ENCODE peak calls at places on chromosomes 2 and 18, in ten cellular contexts. A is IMR-90, R is HFF-Myc, U is cardiac muscle cell, V is left lung, Y is body of pancreas, M is upper lobe of right lung, X is HL-60, K is fibroblast of lung, B is GM12865. S is an unnamed sample.

GRCh38 chr2:19086351-19086750 is 272.1 kb downstream of the OSR1 start:
- DNase-seq in A (no peak), R (no peak), U (no peak), V (no peak), Y (no peak), M (no peak), X (no peak), K (no peak), B (no peak), S (no peak)

GRCh38 chr2:34578641-34579040 is 979.5 kb upstream of the FAM98A start:
- DNase-seq in A (no peak), R (no peak), U (no peak), V (no peak), Y (no peak), M (no peak), X (no peak), K (no peak), B (no peak), S (no peak)

GRCh38 chr2:239886781-239887180 is 138.4 kb downstream of the NDUFA10 start:
- DNase-seq in A (no peak), R (no peak), U (no peak), V (no peak), Y (no peak), M (no peak), X (no peak), K (no peak), B (no peak), S (no peak)

GRCh38 chr2:172204762-172205161 is 102.1 kb upstream of the DLX2 start:
- DNase-seq in A (no peak), R (no peak), U (no peak), V (no peak), Y (no peak), M (no peak), X (no peak), K (no peak), B (no peak), S (no peak)

GRCh38 chr2:54318810-54319209 is 62.8 kb upstream of the TSPYL6 start:
- DNase-seq in A (no peak), R (no peak), U (no peak), V (no peak), Y (no peak), M (no peak), X (no peak), K (no peak), B (no peak), S (no peak)

GRCh38 chr2:84631047-84631446 is 114.7 kb downstream of the DNAH6 start:
- DNase-seq in A (peak; percentile 53), R (peak; percentile 15), U (peak; percentile 59), V (no peak), Y (no peak), M (no peak), X (no peak), K (peak; percentile 63), B (peak; percentile 17), S (no peak)

GRCh38 chr2:45869165-45869501 is 217.7 kb downstream of the PRKCE start:
- DNase-seq in A (peak; percentile 74), R (no peak), U (peak; percentile 27), V (no peak), Y (no peak), M (no peak), X (no peak), K (no peak), B (no peak), S (no peak)

GRCh38 chr2:113762377-113763118 is 6.1 kb upstream of the SLC35F5 start:
- DNase-seq in A (peak; percentile 80), R (no peak), U (peak; percentile 79), V (no peak), Y (no peak), M (no peak), X (no peak), K (peak; percentile 79), B (no peak), S (no peak)

GRCh38 chr18:8708670-8709069 is 3.3 kb downstream of the MTCL1 start:
- DNase-seq in A (no peak), R (no peak), U (no peak), V (no peak), Y (no peak), M (no peak), X (no peak), K (no peak), B (no peak), S (no peak)

GRCh38 chr2:170975943-170976270 is 46.9 kb downstream of the GORASP2 start:
- DNase-seq in A (no peak), R (no peak), U (no peak), V (no peak), Y (no peak), M (no peak), X (no peak), K (no peak), B (no peak), S (no peak)

GRCh38 chr2:72925328-72925943 is 8.1 kb downstream of the EMX1 start:
- DNase-seq in A (no peak), R (no peak), U (no peak), V (no peak), Y (no peak), M (no peak), X (no peak), K (no peak), B (no peak), S (no peak)
- H3K4me3 ChIP-seq in A (no peak overlapping the region), R (no peak overlapping the region), U (no peak overlapping the region), V (no peak overlapping the region), Y (no peak overlapping the region), M (no peak overlapping the region), X (no peak overlapping the region), K (no peak overlapping the region), B (no peak overlapping the region), S (no peak overlapping the region)

DNA sequence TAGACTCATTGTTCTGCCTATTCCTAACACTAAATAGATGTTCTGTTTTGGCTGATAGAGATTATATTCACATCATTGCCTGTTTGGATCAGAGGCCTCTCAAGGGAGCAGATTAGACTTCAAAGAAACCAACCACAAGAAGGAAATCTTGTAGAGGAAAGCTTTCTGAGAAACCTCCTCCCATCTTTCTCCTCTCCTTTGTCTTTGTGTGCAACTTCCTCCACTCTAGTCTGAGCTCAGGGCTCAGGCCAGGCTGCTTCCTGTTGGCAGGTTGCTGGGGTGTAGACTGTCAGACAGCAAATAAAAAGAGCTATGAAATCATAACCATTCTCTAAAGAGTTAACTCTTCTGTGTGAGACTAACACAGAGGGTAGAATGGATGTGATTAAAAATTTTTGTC is 113.0 kb downstream of the TGFA start:
- DNase-seq in A (no peak), R (no peak), U (no peak), V (no peak), Y (no peak), M (no peak), X (no peak), K (no peak), B (no peak), S (no peak)
- H3K4me3 ChIP-seq in A (no peak overlapping the region), R (no peak overlapping the region), U (no peak overlapping the region), V (no peak overlapping the region), Y (no peak overlapping the region), M (no peak overlapping the region), X (no peak overlapping the region), K (no peak overlapping the region), B (no peak overlapping the region), S (no peak overlapping the region)

DNA sequence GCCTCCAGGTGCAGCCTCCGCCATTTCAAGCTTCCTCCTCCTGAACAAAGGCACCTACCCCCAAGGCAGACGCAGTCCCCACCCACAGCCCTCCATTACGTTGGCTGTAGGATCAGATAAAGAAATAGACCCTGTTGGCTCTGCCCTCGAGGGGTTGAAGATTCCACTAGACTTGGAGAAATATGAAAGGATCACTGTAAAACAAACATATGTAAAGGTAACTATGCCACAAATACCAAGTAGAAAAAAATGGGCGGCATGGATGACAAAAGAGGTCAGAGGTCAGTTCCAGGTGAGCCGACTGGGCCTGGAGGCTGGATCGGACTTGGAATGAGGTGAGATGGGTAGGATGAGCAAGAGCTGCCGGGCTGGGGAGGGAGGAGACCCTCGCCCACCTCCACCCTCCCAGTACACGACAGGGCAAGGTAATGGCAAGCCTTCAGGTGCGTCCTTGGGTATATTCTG is 84.8 kb upstream of the POMC start:
- DNase-seq in A (no peak), R (no peak), U (no peak), V (no peak), Y (no peak), M (no peak), X (no peak), K (no peak), B (no peak), S (no peak)
- H3K4me3 ChIP-seq in A (no peak overlapping the region), R (no peak overlapping the region), U (peak overlapping the region; percentile 32), V (no peak overlapping the region), Y (no peak overlapping the region), M (peak overlapping the region; percentile 63), X (no peak overlapping the region), K (no peak overlapping the region), B (no peak overlapping the region), S (peak overlapping the region; percentile 68)

GRCh38 chr2:109244750-109245382 is 115.9 kb downstream of the SH3RF3 start:
- DNase-seq in A (no peak), R (no peak), U (no peak), V (no peak), Y (no peak), M (peak; percentile 37), X (no peak), K (no peak), B (no peak), S (no peak)

GRCh38 chr2:109242222-109242653 is 113.2 kb downstream of the SH3RF3 start:
- DNase-seq in A (no peak), R (no peak), U (no peak), V (no peak), Y (no peak), M (peak; percentile 53), X (no peak), K (no peak), B (no peak), S (peak; percentile 46)

GRCh38 chr2:109246176-109246575 is 117.2 kb downstream of the SH3RF3 start:
- DNase-seq in A (no peak), R (no peak), U (no peak), V (no peak), Y (no peak), M (no peak), X (no peak), K (no peak), B (no peak), S (no peak)

GRCh38 chr2:109242654-109243331 is 113.8 kb downstream of the SH3RF3 start:
- DNase-seq in A (peak; percentile 94), R (peak; percentile 30), U (peak; percentile 91), V (no peak), Y (peak; percentile 40), M (peak; percentile 62), X (no peak), K (peak; percentile 97), B (no peak), S (peak; percentile 76)

DNA sequence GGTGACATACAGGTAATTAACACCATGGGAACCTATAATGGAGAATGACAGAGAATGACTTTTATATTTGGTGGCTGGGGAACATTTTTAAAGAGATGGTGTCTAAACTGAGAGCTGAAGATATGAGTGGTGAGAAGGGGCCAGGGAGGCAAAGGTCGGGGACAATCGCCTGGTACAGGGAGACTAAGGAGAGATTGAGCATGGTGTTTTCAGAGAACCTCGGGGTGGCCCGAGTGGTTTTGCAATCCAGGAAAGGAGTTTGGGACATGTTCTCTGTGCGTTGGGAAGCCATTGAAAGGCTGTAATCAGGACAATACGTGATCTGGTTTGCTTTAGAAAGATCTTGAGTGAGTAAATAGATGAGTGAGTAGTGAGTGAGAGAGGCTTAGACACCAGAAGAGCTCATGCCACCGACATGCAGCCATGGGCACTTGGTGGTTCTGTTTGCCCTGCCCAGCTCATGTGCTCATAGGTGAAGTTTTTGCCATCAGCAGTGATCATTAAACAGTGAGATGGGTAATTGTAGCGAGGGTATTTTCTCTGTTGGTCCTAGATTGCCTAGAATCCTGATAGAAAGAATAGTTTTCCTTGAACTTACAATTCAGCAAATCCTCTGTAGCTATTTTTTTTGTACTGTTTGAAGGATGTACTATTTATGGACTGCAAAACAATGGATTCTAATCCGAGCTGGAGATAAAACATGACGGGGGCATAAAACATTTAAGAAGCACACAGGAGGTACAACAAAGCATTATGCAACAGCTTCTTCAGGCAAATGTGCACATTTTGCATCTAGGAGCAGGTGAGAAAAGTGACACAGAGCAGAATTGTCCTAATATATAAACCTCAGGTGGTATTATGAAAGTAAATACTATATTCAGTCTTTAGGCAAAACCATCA is 114.8 kb downstream of the SH3RF3 start:
- DNase-seq in A (no peak), R (no peak), U (peak; percentile 34), V (no peak), Y (no peak), M (peak; percentile 48), X (no peak), K (no peak), B (no peak), S (no peak)
- H3K4me3 ChIP-seq in A (no peak overlapping the region), R (no peak overlapping the region), U (no peak overlapping the region), V (no peak overlapping the region), Y (no peak overlapping the region), M (no peak overlapping the region), X (no peak overlapping the region), K (no peak overlapping the region), B (no peak overlapping the region), S (no peak overlapping the region)